ENCODE peak calls at places on chromosomes 2 and 18, in nine cellular contexts. D is endodermal cell, F is uterus, G is WTC11, B is NCI-H2081, E is HEK293T, P is fibroblast of lung, V is gastrocnemius medialis, Z is NCI-H1930. J is an unnamed sample.

GRCh38 chr2:120175000-120175581 is 48.1 kb downstream of the TMEM185B start:
- DNase-seq in D (no peak), F (peak; percentile 28), G (no peak), B (peak; percentile 58), E (peak; percentile 61), P (peak; percentile 51), V (no peak), Z (peak; percentile 39), J (peak; percentile 27)

GRCh38 chr2:240078631-240079030 is 25.3 kb upstream of the OR6B3 start:
- DNase-seq in D (no peak), F (no peak), G (no peak), B (no peak), E (no peak), P (no peak), V (no peak), Z (no peak), J (no peak)

GRCh38 chr2:66344087-66344663 is 90.8 kb upstream of the MEIS1 start:
- DNase-seq in D (no peak), F (no peak), G (no peak), B (no peak), E (no peak), P (no peak), V (no peak), Z (no peak), J (no peak)

GRCh38 chr18:70328169-70328568 is 39.3 kb downstream of the SOCS6 start:
- DNase-seq in D (no peak), F (no peak), G (no peak), B (no peak), E (no peak), P (no peak), V (no peak), Z (no peak), J (no peak)

GRCh38 chr2:6934329-6934728 is 17.1 kb downstream of the RNF144A start:
- DNase-seq in D (no peak), F (no peak), G (no peak), B (no peak), E (no peak), P (no peak), V (no peak), Z (no peak), J (no peak)

GRCh38 chr2:211396815-211397214 is 840.4 kb downstream of the CPS1 start:
- DNase-seq in D (no peak), F (no peak), G (no peak), B (peak; percentile 97), E (no peak), P (no peak), V (no peak), Z (peak; percentile 49), J (no peak)

GRCh38 chr2:241255542-241256167 is 59.8 kb downstream of the HDLBP start:
- DNase-seq in D (no peak), F (peak; percentile 11), G (no peak), B (no peak), E (no peak), P (no peak), V (no peak), Z (no peak), J (no peak)

GRCh38 chr2:240869956-240870875 is 1.6 kb downstream of the AGXT start:
- DNase-seq in D (no peak), F (no peak), G (no peak), B (no peak), E (no peak), P (no peak), V (no peak), Z (no peak), J (no peak)

GRCh38 chr18:48767090-48767670 is 183.6 kb downstream of the SMAD7 start:
- DNase-seq in D (no peak), F (no peak), G (no peak), B (no peak), E (no peak), P (peak; percentile 14), V (peak; percentile 91), Z (no peak), J (no peak)

GRCh38 chr18:30927517-30928075 is 114.9 kb downstream of the DSC3 start:
- DNase-seq in D (no peak), F (no peak), G (no peak), B (no peak), E (peak; percentile 43), P (no peak), V (no peak), Z (no peak), J (no peak)

GRCh38 chr2:48346124-48346536 is 183.8 kb upstream of the STON1 start:
- DNase-seq in D (no peak), F (peak; percentile 48), G (no peak), B (no peak), E (no peak), P (peak; percentile 88), V (peak; percentile 54), Z (no peak), J (no peak)

GRCh38 chr2:239234826-239235175 is 166.0 kb downstream of the HDAC4 start:
- DNase-seq in D (no peak), F (no peak), G (no peak), B (no peak), E (no peak), P (no peak), V (no peak), Z (no peak), J (no peak)

GRCh38 chr2:66481100-66481549 is 46.2 kb downstream of the MEIS1 start:
- DNase-seq in D (peak; percentile 77), F (no peak), G (no peak), B (no peak), E (no peak), P (peak; percentile 93), V (no peak), Z (no peak), J (peak; percentile 43)

GRCh38 chr2:157751462-157752058 is 122.9 kb upstream of the ACVR1C start:
- DNase-seq in D (peak; percentile 85), F (no peak), G (peak; percentile 71), B (peak; percentile 85), E (no peak), P (peak; percentile 77), V (peak; percentile 39), Z (no peak), J (peak; percentile 21)

GRCh38 chr2:4827836-4828235 is 864.3 kb upstream of the SOX11 start:
- DNase-seq in D (no peak), F (no peak), G (no peak), B (no peak), E (no peak), P (no peak), V (no peak), Z (no peak), J (no peak)

GRCh38 chr2:238784671-238785527 is 63.0 kb upstream of the TWIST2 start:
- DNase-seq in D (peak; percentile 86), F (peak; percentile 81), G (peak; percentile 76), B (peak; percentile 27), E (peak; percentile 68), P (peak; percentile 55), V (peak; percentile 65), Z (peak; percentile 32), J (peak; percentile 69)

GRCh38 chr2:230068658-230069080 is at the start of gene SLC16A14:
- DNase-seq in D (no peak), F (peak; percentile 24), G (no peak), B (peak; percentile 69), E (no peak), P (peak; percentile 67), V (no peak), Z (peak; percentile 51), J (peak; percentile 5)

GRCh38 chr2:207327513-207327912 is 161.8 kb upstream of the KLF7 start:
- DNase-seq in D (no peak), F (no peak), G (no peak), B (no peak), E (no peak), P (no peak), V (no peak), Z (no peak), J (no peak)

GRCh38 chr2:217434183-217434620 is 568.6 kb downstream of the TNS1 start:
- DNase-seq in D (peak; percentile 93), F (peak; percentile 95), G (peak; percentile 74), B (peak; percentile 91), E (peak; percentile 94), P (peak; percentile 99), V (peak; percentile 92), Z (peak; percentile 35), J (peak; percentile 72)

GRCh38 chr18:58241877-58242276 is 197.9 kb downstream of the NEDD4L start:
- DNase-seq in D (no peak), F (no peak), G (no peak), B (peak; percentile 11), E (peak; percentile 19), P (peak; percentile 94), V (no peak), Z (no peak), J (no peak)

GRCh38 chr2:134336352-134336751 is 82.5 kb downstream of the MGAT5 start:
- DNase-seq in D (no peak), F (no peak), G (no peak), B (no peak), E (no peak), P (no peak), V (no peak), Z (no peak), J (no peak)

GRCh38 chr2:236054125-236054524 is 114.1 kb downstream of the GBX2 start:
- DNase-seq in D (no peak), F (no peak), G (no peak), B (no peak), E (no peak), P (no peak), V (no peak), Z (no peak), J (no peak)

GRCh38 chr2:101699939-101700442 is 2.5 kb downstream of the MAP4K4 start:
- DNase-seq in D (no peak), F (no peak), G (no peak), B (no peak), E (no peak), P (peak; percentile 41), V (no peak), Z (no peak), J (no peak)

GRCh38 chr2:48213646-48214045 is 307.3 kb upstream of the FBXO11 start:
- DNase-seq in D (no peak), F (no peak), G (no peak), B (no peak), E (no peak), P (no peak), V (no peak), Z (no peak), J (no peak)

GRCh38 chr2:239257511-239257937 is 143.3 kb downstream of the HDAC4 start:
- DNase-seq in D (no peak), F (no peak), G (no peak), B (no peak), E (no peak), P (peak; percentile 94), V (no peak), Z (no peak), J (no peak)

GRCh38 chr2:73823916-73824523 is 4.7 kb upstream of the STAMBP start:
- DNase-seq in D (no peak), F (peak; percentile 42), G (no peak), B (peak; percentile 74), E (peak; percentile 46), P (peak; percentile 79), V (no peak), Z (peak; percentile 62), J (peak; percentile 18)

GRCh38 chr2:240478346-240479110 is 43.1 kb downstream of the GPC1 start:
- DNase-seq in D (peak; percentile 24), F (no peak), G (peak; percentile 5), B (no peak), E (no peak), P (no peak), V (no peak), Z (no peak), J (no peak)

GRCh38 chr18:73462092-73462491 is 594.3 kb upstream of the NETO1 start:
- DNase-seq in D (no peak), F (peak; percentile 18), G (no peak), B (peak; percentile 30), E (no peak), P (peak; percentile 87), V (no peak), Z (no peak), J (no peak)

GRCh38 chr2:225328192-225328591 is 71.3 kb upstream of the NYAP2 start:
- DNase-seq in D (no peak), F (no peak), G (no peak), B (no peak), E (no peak), P (peak; percentile 67), V (no peak), Z (no peak), J (no peak)

GRCh38 chr2:8457620-8458255 is 224.1 kb upstream of the ID2 start:
- DNase-seq in D (peak; percentile 60), F (no peak), G (no peak), B (peak; percentile 54), E (no peak), P (no peak), V (no peak), Z (no peak), J (no peak)

GRCh38 chr18:40347261-40347660 is 1607.8 kb upstream of the PIK3C3 start:
- DNase-seq in D (no peak), F (no peak), G (no peak), B (no peak), E (no peak), P (no peak), V (no peak), Z (no peak), J (no peak)

J was measured in endothelial cell.